ENCODE peak calls at places on chromosomes 12 and 14, in eight cellular contexts. B is PC-3; W is CD4-positive, alpha-beta T cell; G is adrenal gland; O is right atrium auricular region; V is tibial artery; Q is heart left ventricle; L is heart right ventricle. U is an unnamed sample.

GRCh38 chr12:11706509-11707331 is 57.2 kb downstream of the ETV6 start:
- DNase-seq in B (no peak), W (no peak), G (no peak), O (no peak), V (no peak), Q (no peak), L (no peak), U (no peak)

GRCh38 chr14:89419973-89420482 is 3.0 kb upstream of the FOXN3 start:
- DNase-seq in B (no peak), W (no peak), G (no peak), O (no peak), V (no peak), Q (no peak), L (no peak), U (no peak)

GRCh38 chr12:82862876-82863649 is 176.4 kb downstream of the TMTC2 start:
- DNase-seq in B (peak; percentile 71), W (no peak), G (no peak), O (no peak), V (no peak), Q (no peak), L (no peak), U (no peak)

GRCh38 chr14:95536036-95536577 is 1.3 kb downstream of the GLRX5 start:
- DNase-seq in B (no peak), W (no peak), G (no peak), O (no peak), V (no peak), Q (no peak), L (no peak), U (no peak)

GRCh38 chr12:99915251-99916082 is 69.3 kb downstream of the ANKS1B start:
- DNase-seq in B (peak; percentile 86), W (no peak), G (no peak), O (no peak), V (no peak), Q (no peak), L (no peak), U (no peak)

GRCh38 chr12:15206338-15206737 is 14.9 kb downstream of the RERG start:
- DNase-seq in B (no peak), W (no peak), G (no peak), O (no peak), V (no peak), Q (no peak), L (no peak), U (no peak)

GRCh38 chr12:107461222-107461980 is 224.2 kb upstream of the PWP1 start:
- DNase-seq in B (peak; percentile 91), W (no peak), G (peak; percentile 77), O (no peak), V (no peak), Q (no peak), L (no peak), U (no peak)

GRCh38 chr12:28065374-28065773 is 92.8 kb upstream of the PTHLH start:
- DNase-seq in B (no peak), W (no peak), G (no peak), O (no peak), V (no peak), Q (no peak), L (no peak), U (no peak)

GRCh38 chr12:67019070-67019469 is 250.1 kb upstream of the CAND1 start:
- DNase-seq in B (no peak), W (no peak), G (no peak), O (no peak), V (no peak), Q (no peak), L (no peak), U (no peak)

GRCh38 chr14:104320611-104321086 is 182.3 kb downstream of the KIF26A start:
- DNase-seq in B (no peak), W (no peak), G (peak; percentile 11), O (no peak), V (peak; percentile 45), Q (peak; percentile 47), L (no peak), U (no peak)

GRCh38 chr14:104116544-104117340 is 21.6 kb upstream of the KIF26A start:
- DNase-seq in B (peak; percentile 83), W (peak; percentile 2), G (no peak), O (no peak), V (peak; percentile 48), Q (peak; percentile 57), L (peak; percentile 10), U (peak; percentile 83)

GRCh38 chr12:53560912-53561589 is 53.8 kb upstream of the NPFF start:
- DNase-seq in B (no peak), W (no peak), G (no peak), O (no peak), V (no peak), Q (no peak), L (no peak), U (no peak)

GRCh38 chr12:58774008-58774407 is 146.3 kb downstream of the LRIG3 start:
- DNase-seq in B (no peak), W (no peak), G (no peak), O (no peak), V (no peak), Q (no peak), L (no peak), U (no peak)

GRCh38 chr14:29668201-29668600 is 259.4 kb downstream of the PRKD1 start:
- DNase-seq in B (no peak), W (no peak), G (no peak), O (no peak), V (no peak), Q (no peak), L (no peak), U (no peak)

GRCh38 chr12:20439634-20440033 is 71.3 kb downstream of the PDE3A start:
- DNase-seq in B (no peak), W (no peak), G (no peak), O (no peak), V (no peak), Q (no peak), L (no peak), U (no peak)

GRCh38 chr12:46560078-46560477 is 187.5 kb upstream of the SLC38A2 start:
- DNase-seq in B (no peak), W (no peak), G (no peak), O (no peak), V (no peak), Q (no peak), L (no peak), U (no peak)

GRCh38 chr12:114392909-114393308 is 13.0 kb downstream of the TBX5 start:
- DNase-seq in B (no peak), W (no peak), G (no peak), O (no peak), V (no peak), Q (no peak), L (no peak), U (no peak)

GRCh38 chr12:111748195-111748803 is 18.4 kb upstream of the ALDH2 start:
- DNase-seq in B (no peak), W (no peak), G (no peak), O (no peak), V (no peak), Q (no peak), L (no peak), U (peak; percentile 44)

GRCh38 chr14:98912655-98913054 is 359.3 kb downstream of the BCL11B start:
- DNase-seq in B (no peak), W (no peak), G (no peak), O (no peak), V (no peak), Q (no peak), L (no peak), U (no peak)

GRCh38 chr14:60343571-60344071 is 94.6 kb downstream of the PPM1A start:
- DNase-seq in B (no peak), W (no peak), G (no peak), O (no peak), V (no peak), Q (no peak), L (no peak), U (no peak)

GRCh38 chr12:120971299-120972180 is 6.8 kb upstream of the HNF1A start:
- DNase-seq in B (peak; percentile 83), W (no peak), G (peak; percentile 50), O (no peak), V (no peak), Q (no peak), L (no peak), U (no peak)

GRCh38 chr12:88471641-88472040 is 108.6 kb downstream of the KITLG start:
- DNase-seq in B (peak; percentile 70), W (no peak), G (peak; percentile 45), O (no peak), V (no peak), Q (no peak), L (no peak), U (no peak)

DNA sequence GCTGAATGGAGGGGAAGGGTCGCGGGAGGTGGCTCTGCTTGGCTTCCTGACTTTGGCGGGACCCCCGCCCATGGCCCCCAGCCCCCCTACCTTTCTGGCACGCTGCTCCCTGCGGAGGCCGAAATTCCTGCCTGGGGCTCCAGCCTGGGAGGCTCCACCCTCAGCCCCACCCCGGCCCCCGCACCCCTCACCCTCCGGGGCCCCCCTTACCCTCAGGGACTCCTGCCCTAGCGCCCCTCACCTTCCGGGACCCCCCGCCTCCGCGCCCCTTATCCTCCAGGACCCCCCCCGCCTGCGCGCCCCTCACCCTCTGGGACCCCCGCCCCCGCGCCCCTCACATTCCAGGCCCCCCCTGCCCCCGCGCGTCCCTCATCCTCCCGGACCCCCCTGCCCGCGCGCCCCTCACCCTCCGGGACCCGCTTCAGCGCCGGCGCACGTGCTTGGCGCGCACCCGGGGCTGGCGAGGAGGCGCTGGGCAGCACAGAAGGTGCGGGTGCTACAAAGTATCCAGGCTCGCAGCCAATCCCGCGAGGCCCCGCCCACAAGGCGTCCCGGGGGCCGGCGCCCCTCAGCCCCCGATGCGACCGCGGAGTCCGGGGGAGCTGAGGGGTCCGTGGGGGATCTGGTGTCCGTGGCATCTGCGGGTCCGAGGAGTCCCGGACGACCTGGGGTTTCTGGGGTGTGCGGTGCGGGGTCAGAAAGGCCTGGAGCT is at the start of gene ANHX:
- DNase-seq in B (no peak), W (no peak), G (no peak), O (no peak), V (peak; percentile 53), Q (no peak), L (no peak), U (peak; percentile 45)
- H3K9me3 ChIP-seq in B (no peaks in the 10 kb centered on the region), W (peaks cover 8% of the 10 kb centered on the region), G (no peaks in the 10 kb centered on the region), O (no peaks in the 10 kb centered on the region), V (peaks cover 4% of the 10 kb centered on the region), Q (no peaks in the 10 kb centered on the region), L (no peaks in the 10 kb centered on the region), U (no peaks in the 10 kb centered on the region)

DNA sequence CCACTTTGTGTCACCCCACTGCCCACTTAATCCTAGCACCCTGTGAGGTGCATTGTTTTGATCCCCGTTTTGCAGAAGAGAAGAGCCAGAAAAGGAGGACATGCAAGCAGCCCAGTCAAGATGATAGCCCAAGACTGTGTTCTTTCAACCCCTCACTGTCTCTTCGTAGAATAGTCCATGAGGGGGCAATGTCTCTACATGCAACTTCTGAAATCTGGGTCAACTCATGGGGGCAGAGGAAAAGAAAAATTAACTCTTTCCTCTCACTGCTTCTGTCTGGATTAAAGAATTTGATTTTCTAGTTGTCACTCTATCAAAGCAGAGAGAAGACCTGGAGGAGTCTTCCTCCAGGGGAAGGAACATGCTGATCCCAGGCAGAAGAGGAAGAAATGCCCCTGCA is 229.6 kb upstream of the NOS1 start:
- DNase-seq in B (no peak), W (no peak), G (no peak), O (no peak), V (no peak), Q (no peak), L (no peak), U (no peak)
- TF ChIP-seq CTCF in B (peak; percentile 40), W (no peak), G (no peak), O (no peak), V (no peak), Q (no peak), L (no peak), U (no peak)

GRCh38 chr14:97513891-97514290 is 716.7 kb downstream of the VRK1 start:
- DNase-seq in B (no peak), W (no peak), G (no peak), O (no peak), V (no peak), Q (no peak), L (no peak), U (no peak)
- H3K9me3 ChIP-seq in B (no peaks in the 10 kb centered on the region), W (no peaks in the 10 kb centered on the region), G (no peaks in the 10 kb centered on the region), O (no peaks in the 10 kb centered on the region), V (no peaks in the 10 kb centered on the region), Q (no peaks in the 10 kb centered on the region), L (no peaks in the 10 kb centered on the region), U (no peaks in the 10 kb centered on the region)

GRCh38 chr12:52305921-52306705 is 14.8 kb upstream of the KRT81 start:
- DNase-seq in B (no peak), W (no peak), G (no peak), O (no peak), V (peak; percentile 54), Q (no peak), L (no peak), U (no peak)
- TF ChIP-seq CTCF in B (peak; percentile 56), W (no peak), G (no peak), O (no peak), V (no peak), Q (peak; percentile 23), L (peak; percentile 6), U (no peak)